ENCODE peak calls at places on chromosomes 11 and 22, in ten cellular contexts. One of them, this sample, is unnamed.

GRCh38 chr11:117823294-117823940 is 1.1 kb downstream of the FXYD2 start:
- DNase-seq in Panc1: no peak
- DNase-seq in right lobe of liver: no peak
- DNase-seq in cardiac fibroblast: no peak
- DNase-seq in fibroblast of mammary gland: no peak
- DNase-seq in MCF 10A: no peak
- DNase-seq in CD8-positive, alpha-beta T cell: peak
- DNase-seq in body of pancreas: no peak
- DNase-seq in esophagus squamous epithelium: no peak
- DNase-seq in Calu3: no peak
- DNase-seq in this sample: no peak

GRCh38 chr22:37218771-37219411 is 6.6 kb upstream of the SSTR3 start:
- DNase-seq in body of pancreas: no peak
- DNase-seq in Panc1: no peak
- DNase-seq in MCF 10A: no peak
- DNase-seq in right lobe of liver: no peak
- DNase-seq in Calu3: no peak
- DNase-seq in esophagus squamous epithelium: no peak
- DNase-seq in fibroblast of mammary gland: no peak
- DNase-seq in cardiac fibroblast: no peak
- DNase-seq in CD8-positive, alpha-beta T cell: peak
- DNase-seq in this sample: no peak

GRCh38 chr11:45289369-45289768 is 3.2 kb upstream of the SYT13 start:
- DNase-seq in cardiac fibroblast: peak
- DNase-seq in Panc1: no peak
- DNase-seq in right lobe of liver: no peak
- DNase-seq in MCF 10A: peak
- DNase-seq in fibroblast of mammary gland: peak
- DNase-seq in CD8-positive, alpha-beta T cell: no peak
- DNase-seq in Calu3: no peak
- DNase-seq in body of pancreas: no peak
- DNase-seq in esophagus squamous epithelium: no peak
- DNase-seq in this sample: no peak

GRCh38 chr11:78212586-78213371 is 24.1 kb downstream of the USP35 start:
- DNase-seq in Calu3: no peak
- DNase-seq in body of pancreas: no peak
- DNase-seq in MCF 10A: no peak
- DNase-seq in cardiac fibroblast: peak
- DNase-seq in Panc1: no peak
- DNase-seq in CD8-positive, alpha-beta T cell: no peak
- DNase-seq in esophagus squamous epithelium: no peak
- DNase-seq in fibroblast of mammary gland: peak
- DNase-seq in right lobe of liver: no peak
- DNase-seq in this sample: no peak

GRCh38 chr11:72904016-72904415 is 89.8 kb downstream of the ATG16L2 start:
- DNase-seq in body of pancreas: no peak
- DNase-seq in right lobe of liver: no peak
- DNase-seq in esophagus squamous epithelium: no peak
- DNase-seq in Calu3: no peak
- DNase-seq in CD8-positive, alpha-beta T cell: no peak
- DNase-seq in MCF 10A: no peak
- DNase-seq in fibroblast of mammary gland: no peak
- DNase-seq in Panc1: no peak
- DNase-seq in cardiac fibroblast: no peak
- DNase-seq in this sample: no peak

GRCh38 chr11:125105921-125106320 is 5.5 kb downstream of the TMEM218 start:
- DNase-seq in body of pancreas: no peak
- DNase-seq in right lobe of liver: no peak
- DNase-seq in CD8-positive, alpha-beta T cell: no peak
- DNase-seq in cardiac fibroblast: no peak
- DNase-seq in esophagus squamous epithelium: no peak
- DNase-seq in MCF 10A: no peak
- DNase-seq in fibroblast of mammary gland: peak
- DNase-seq in Panc1: no peak
- DNase-seq in Calu3: no peak
- DNase-seq in this sample: no peak

GRCh38 chr11:57399928-57400578 is 9.6 kb upstream of the PRG2 start:
- DNase-seq in Calu3: no peak
- DNase-seq in cardiac fibroblast: no peak
- DNase-seq in body of pancreas: no peak
- DNase-seq in MCF 10A: no peak
- DNase-seq in CD8-positive, alpha-beta T cell: no peak
- DNase-seq in right lobe of liver: no peak
- DNase-seq in Panc1: no peak
- DNase-seq in fibroblast of mammary gland: no peak
- DNase-seq in esophagus squamous epithelium: no peak
- DNase-seq in this sample: no peak

GRCh38 chr11:117300301-117300700 is 9.2 kb downstream of the BACE1-AS start:
- DNase-seq in body of pancreas: peak
- DNase-seq in cardiac fibroblast: peak
- DNase-seq in esophagus squamous epithelium: no peak
- DNase-seq in MCF 10A: no peak
- DNase-seq in fibroblast of mammary gland: peak
- DNase-seq in CD8-positive, alpha-beta T cell: no peak
- DNase-seq in Calu3: no peak
- DNase-seq in right lobe of liver: peak
- DNase-seq in Panc1: no peak
- DNase-seq in this sample: no peak

GRCh38 chr11:88326112-88326511 is 11.4 kb downstream of the CTSC start:
- DNase-seq in right lobe of liver: no peak
- DNase-seq in esophagus squamous epithelium: no peak
- DNase-seq in body of pancreas: no peak
- DNase-seq in CD8-positive, alpha-beta T cell: no peak
- DNase-seq in fibroblast of mammary gland: no peak
- DNase-seq in Panc1: no peak
- DNase-seq in Calu3: no peak
- DNase-seq in cardiac fibroblast: no peak
- DNase-seq in MCF 10A: no peak
- DNase-seq in this sample: no peak

GRCh38 chr11:61148016-61148640 is 13.1 kb downstream of the VPS37C start:
- DNase-seq in CD8-positive, alpha-beta T cell: no peak
- DNase-seq in esophagus squamous epithelium: no peak
- DNase-seq in MCF 10A: no peak
- DNase-seq in Panc1: no peak
- DNase-seq in right lobe of liver: no peak
- DNase-seq in cardiac fibroblast: peak
- DNase-seq in fibroblast of mammary gland: no peak
- DNase-seq in body of pancreas: peak
- DNase-seq in Calu3: no peak
- DNase-seq in this sample: no peak

DNA sequence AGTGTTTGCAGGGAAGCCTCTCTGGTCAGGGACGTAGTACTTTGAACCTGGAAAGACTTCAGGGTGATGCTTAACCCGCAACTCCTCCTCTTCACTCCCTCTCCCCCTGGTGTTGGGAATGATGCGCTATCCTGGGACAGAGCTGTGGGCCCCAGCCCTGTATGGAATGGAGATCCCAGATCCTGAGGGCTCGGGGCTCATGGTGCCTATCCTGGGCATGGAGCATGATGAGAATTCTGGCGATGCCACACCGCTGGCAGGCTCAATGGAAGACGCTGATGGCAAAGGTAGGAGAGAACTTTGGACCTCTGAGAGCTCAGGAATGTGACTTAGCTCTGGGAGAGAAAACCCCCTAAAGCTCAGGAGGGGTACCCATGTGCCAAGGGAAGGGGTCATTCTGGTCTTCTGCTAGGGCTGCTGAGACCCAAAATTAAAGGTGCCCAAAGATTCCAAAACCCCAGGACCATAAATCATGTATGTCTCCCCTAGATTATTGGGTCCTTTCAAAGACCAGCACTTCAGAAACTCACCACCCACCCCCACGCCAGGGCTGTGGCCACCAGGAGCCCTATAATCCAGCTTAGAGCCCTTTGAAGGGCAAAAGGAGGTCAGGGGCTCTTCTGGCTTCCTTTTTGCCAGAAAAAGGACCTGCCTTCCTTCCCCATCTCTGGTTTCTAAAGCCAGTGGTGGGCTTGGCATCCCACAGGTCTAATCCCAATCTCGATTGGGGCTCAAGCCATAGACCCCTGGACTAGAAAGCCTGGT is 52.5 kb downstream of the BTG4 start:
- DNase-seq in body of pancreas: no peak
- DNase-seq in CD8-positive, alpha-beta T cell: no peak
- DNase-seq in Panc1: no peak
- DNase-seq in esophagus squamous epithelium: no peak
- DNase-seq in Calu3: no peak
- DNase-seq in MCF 10A: no peak
- DNase-seq in right lobe of liver: no peak
- DNase-seq in cardiac fibroblast: no peak
- DNase-seq in fibroblast of mammary gland: no peak
- DNase-seq in this sample: no peak
- TF ChIP-seq CTCF in body of pancreas: no peak
- TF ChIP-seq CTCF in CD8-positive, alpha-beta T cell: no peak
- TF ChIP-seq CTCF in Panc1: no peak
- TF ChIP-seq CTCF in esophagus squamous epithelium: no peak
- TF ChIP-seq CTCF in Calu3: no peak
- TF ChIP-seq CTCF in MCF 10A: no peak
- TF ChIP-seq CTCF in right lobe of liver: no peak
- TF ChIP-seq CTCF in cardiac fibroblast: no peak
- TF ChIP-seq CTCF in fibroblast of mammary gland: peak
- TF ChIP-seq CTCF in this sample: no peak

GRCh38 chr11:70483077-70483861 is 84.9 kb downstream of the CTTN start:
- DNase-seq in cardiac fibroblast: peak
- DNase-seq in body of pancreas: no peak
- DNase-seq in Calu3: peak
- DNase-seq in Panc1: peak
- DNase-seq in fibroblast of mammary gland: peak
- DNase-seq in CD8-positive, alpha-beta T cell: no peak
- DNase-seq in MCF 10A: peak
- DNase-seq in right lobe of liver: no peak
- DNase-seq in esophagus squamous epithelium: no peak
- DNase-seq in this sample: no peak
- TF ChIP-seq CTCF in cardiac fibroblast: peak
- TF ChIP-seq CTCF in body of pancreas: no peak
- TF ChIP-seq CTCF in Calu3: peak
- TF ChIP-seq CTCF in Panc1: no peak
- TF ChIP-seq CTCF in fibroblast of mammary gland: peak
- TF ChIP-seq CTCF in CD8-positive, alpha-beta T cell: no peak
- TF ChIP-seq CTCF in MCF 10A: peak
- TF ChIP-seq CTCF in right lobe of liver: no peak
- TF ChIP-seq CTCF in esophagus squamous epithelium: no peak
- TF ChIP-seq CTCF in this sample: no peak

GRCh38 chr11:102254047-102254446 is 63.2 kb upstream of the BIRC3 start:
- DNase-seq in CD8-positive, alpha-beta T cell: no peak
- DNase-seq in cardiac fibroblast: no peak
- DNase-seq in esophagus squamous epithelium: no peak
- DNase-seq in body of pancreas: no peak
- DNase-seq in MCF 10A: peak
- DNase-seq in right lobe of liver: no peak
- DNase-seq in Calu3: no peak
- DNase-seq in fibroblast of mammary gland: peak
- DNase-seq in Panc1: no peak
- DNase-seq in this sample: no peak
- TF ChIP-seq CTCF in CD8-positive, alpha-beta T cell: no peak
- TF ChIP-seq CTCF in cardiac fibroblast: peak
- TF ChIP-seq CTCF in esophagus squamous epithelium: peak
- TF ChIP-seq CTCF in body of pancreas: no peak
- TF ChIP-seq CTCF in MCF 10A: peak
- TF ChIP-seq CTCF in right lobe of liver: no peak
- TF ChIP-seq CTCF in Calu3: no peak
- TF ChIP-seq CTCF in fibroblast of mammary gland: peak
- TF ChIP-seq CTCF in Panc1: peak
- TF ChIP-seq CTCF in this sample: peak

GRCh38 chr22:41481131-41481830 is 12.4 kb downstream of the ACO2 start:
- DNase-seq in Calu3: no peak
- DNase-seq in fibroblast of mammary gland: peak
- DNase-seq in cardiac fibroblast: no peak
- DNase-seq in MCF 10A: no peak
- DNase-seq in esophagus squamous epithelium: no peak
- DNase-seq in right lobe of liver: no peak
- DNase-seq in Panc1: peak
- DNase-seq in body of pancreas: no peak
- DNase-seq in CD8-positive, alpha-beta T cell: no peak
- DNase-seq in this sample: no peak

GRCh38 chr22:41478473-41478872 is 9.6 kb downstream of the ACO2 start:
- DNase-seq in CD8-positive, alpha-beta T cell: no peak
- DNase-seq in esophagus squamous epithelium: no peak
- DNase-seq in Panc1: no peak
- DNase-seq in body of pancreas: no peak
- DNase-seq in cardiac fibroblast: no peak
- DNase-seq in MCF 10A: no peak
- DNase-seq in Calu3: no peak
- DNase-seq in right lobe of liver: no peak
- DNase-seq in fibroblast of mammary gland: no peak
- DNase-seq in this sample: no peak

GRCh38 chr22:41478891-41479521 is 10.1 kb downstream of the ACO2 start:
- DNase-seq in right lobe of liver: peak
- DNase-seq in fibroblast of mammary gland: peak
- DNase-seq in body of pancreas: no peak
- DNase-seq in Calu3: no peak
- DNase-seq in esophagus squamous epithelium: no peak
- DNase-seq in cardiac fibroblast: peak
- DNase-seq in CD8-positive, alpha-beta T cell: no peak
- DNase-seq in Panc1: no peak
- DNase-seq in MCF 10A: peak
- DNase-seq in this sample: no peak

GRCh38 chr22:41480397-41480735 is 11.4 kb downstream of the ACO2 start:
- DNase-seq in esophagus squamous epithelium: no peak
- DNase-seq in Calu3: no peak
- DNase-seq in cardiac fibroblast: peak
- DNase-seq in body of pancreas: no peak
- DNase-seq in CD8-positive, alpha-beta T cell: no peak
- DNase-seq in fibroblast of mammary gland: peak
- DNase-seq in MCF 10A: peak
- DNase-seq in Panc1: no peak
- DNase-seq in right lobe of liver: no peak
- DNase-seq in this sample: no peak

DNA sequence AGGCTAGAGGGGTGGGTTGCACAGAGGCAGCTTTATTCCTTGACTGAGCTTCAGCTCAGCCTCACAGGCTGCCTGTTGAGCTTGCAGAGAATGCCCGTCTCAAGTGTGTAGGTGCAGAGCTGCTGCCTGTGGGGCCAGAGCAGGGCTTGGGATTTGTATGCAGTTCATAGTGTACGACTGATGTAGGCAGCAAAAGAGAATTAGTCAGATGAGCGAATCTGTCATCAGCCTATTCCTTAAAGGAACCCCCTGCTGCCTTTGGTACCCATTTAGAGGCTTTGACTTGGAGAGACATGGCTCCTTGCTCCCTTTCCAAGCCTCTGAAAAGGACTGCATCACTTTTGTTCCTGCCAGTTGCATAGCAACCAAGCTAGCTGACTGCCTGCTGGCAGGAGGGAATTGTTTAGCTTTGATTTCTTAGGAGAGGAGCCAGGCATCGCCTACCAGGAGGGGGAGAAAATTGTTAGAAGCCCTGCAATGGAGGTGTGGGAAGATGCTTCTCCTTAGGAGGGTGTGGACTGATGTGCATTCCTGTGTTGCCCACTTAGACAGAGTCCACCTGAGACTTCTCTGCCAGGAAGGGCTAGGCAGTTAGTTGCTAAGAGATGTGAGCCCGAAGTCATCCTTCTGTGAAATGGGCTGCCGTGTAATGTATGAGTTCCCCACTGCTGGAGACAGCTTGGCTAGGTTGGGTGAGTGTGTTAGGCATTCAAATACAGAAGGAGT is 10.9 kb downstream of the ACO2 start:
- DNase-seq in fibroblast of mammary gland: peak
- DNase-seq in cardiac fibroblast: peak
- DNase-seq in Panc1: no peak
- DNase-seq in CD8-positive, alpha-beta T cell: no peak
- DNase-seq in Calu3: no peak
- DNase-seq in esophagus squamous epithelium: no peak
- DNase-seq in right lobe of liver: no peak
- DNase-seq in MCF 10A: peak
- DNase-seq in body of pancreas: no peak
- DNase-seq in this sample: no peak
- TF ChIP-seq CTCF in fibroblast of mammary gland: no peak
- TF ChIP-seq CTCF in cardiac fibroblast: peak
- TF ChIP-seq CTCF in Panc1: no peak
- TF ChIP-seq CTCF in CD8-positive, alpha-beta T cell: no peak
- TF ChIP-seq CTCF in Calu3: no peak
- TF ChIP-seq CTCF in esophagus squamous epithelium: no peak
- TF ChIP-seq CTCF in right lobe of liver: no peak
- TF ChIP-seq CTCF in MCF 10A: no peak
- TF ChIP-seq CTCF in body of pancreas: no peak
- TF ChIP-seq CTCF in this sample: no peak

This sample was measured in D721Med.